ENCODE peak calls at places on chromosome 3, in four cellular contexts. Z is GM12878, R is A549, E is SK-N-SH. N is an unnamed sample.

GRCh38 chr3:89312141-89312540 is 204.7 kb downstream of the EPHA3 start:
- DNase-seq in Z (no peak), R (no peak), E (no peak), N (no peak)

GRCh38 chr3:69930564-69930963 is 69.0 kb upstream of the SAMMSON start:
- DNase-seq in Z (no peak), R (no peak), E (no peak), N (no peak)

GRCh38 chr3:100270218-100270588 is 9.4 kb downstream of the TBC1D23 start:
- DNase-seq in Z (no peak), R (no peak), E (no peak), N (no peak)

GRCh38 chr3:183537295-183537730 is 18.2 kb downstream of the KLHL6 start:
- DNase-seq in Z (no peak), R (no peak), E (no peak), N (no peak)

GRCh38 chr3:104108522-104108921 is 1258.2 kb upstream of the ALCAM start:
- DNase-seq in Z (no peak), R (no peak), E (no peak), N (no peak)

GRCh38 chr3:105957722-105958121 is 88.9 kb upstream of the CBLB start:
- DNase-seq in Z (no peak), R (no peak), E (no peak), N (no peak)

GRCh38 chr3:51710631-51711351 is 3.9 kb downstream of the GRM2 start:
- DNase-seq in Z (no peak), R (peak), E (peak), N (no peak)

GRCh38 chr3:46845397-46845859 is 17.8 kb downstream of the MYL3 start:
- DNase-seq in Z (no peak), R (no peak), E (peak), N (no peak)

GRCh38 chr3:120555661-120556509 is 40.3 kb upstream of the NDUFB4 start:
- DNase-seq in Z (no peak), R (no peak), E (no peak), N (no peak)

GRCh38 chr3:131903988-131904415 is 130.8 kb downstream of the CPNE4 start:
- DNase-seq in Z (no peak), R (peak), E (no peak), N (no peak)

GRCh38 chr3:85360742-85361387 is 402.1 kb downstream of the CADM2 start:
- DNase-seq in Z (peak), R (peak), E (peak), N (peak)

GRCh38 chr3:31197941-31198340 is 303.5 kb upstream of the GADL1 start:
- DNase-seq in Z (no peak), R (no peak), E (no peak), N (no peak)

GRCh38 chr3:64038252-64038651 is 15.0 kb upstream of the PSMD6 start:
- DNase-seq in Z (no peak), R (no peak), E (no peak), N (no peak)

GRCh38 chr3:194320744-194321243 is 30.3 kb downstream of the CPN2 start:
- DNase-seq in Z (no peak), R (no peak), E (no peak), N (no peak)

GRCh38 chr3:166362698-166363097 is 525.5 kb upstream of the BCHE start:
- DNase-seq in Z (no peak), R (no peak), E (no peak), N (no peak)

GRCh38 chr3:95923496-95924210 is 890.7 kb upstream of the EPHA6 start:
- DNase-seq in Z (no peak), R (peak), E (no peak), N (no peak)

GRCh38 chr3:142819214-142819613 is 69.7 kb downstream of the PCOLCE2 start:
- DNase-seq in Z (no peak), R (no peak), E (no peak), N (no peak)

GRCh38 chr3:158110658-158111018 is 749 bp downstream of the RSRC1 start:
- DNase-seq in Z (no peak), R (no peak), E (no peak), N (no peak)

GRCh38 chr3:59084598-59084997 is 34.8 kb upstream of the CFAP20DC start:
- DNase-seq in Z (no peak), R (no peak), E (no peak), N (no peak)

GRCh38 chr3:193554790-193555189 is at the start of gene ATP13A4:
- DNase-seq in Z (no peak), R (no peak), E (no peak), N (no peak)

GRCh38 chr3:149296972-149297371 is 36.5 kb downstream of the TM4SF18 start:
- DNase-seq in Z (no peak), R (no peak), E (no peak), N (no peak)

DNA sequence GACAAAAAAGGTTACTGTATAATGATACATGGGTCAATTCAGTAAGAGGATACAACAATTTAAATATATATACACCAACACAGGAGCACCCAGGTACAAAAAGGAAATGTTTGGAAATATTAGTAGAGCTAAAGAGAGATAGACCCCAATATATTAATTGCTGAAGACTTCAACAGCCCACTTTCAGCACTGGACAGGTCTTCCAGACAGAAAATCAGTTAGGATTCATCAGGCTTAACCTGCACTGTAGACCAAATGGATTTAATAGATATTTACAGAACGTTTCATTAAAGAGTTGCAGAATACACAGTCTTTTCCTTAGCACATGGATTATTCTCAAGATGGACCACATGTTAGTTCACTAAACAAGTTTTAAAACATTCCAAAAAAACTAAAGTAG is 845.9 kb upstream of the GBE1 start:
- DNase-seq in Z (no peak), R (no peak), E (no peak), N (no peak)
- TF ChIP-seq REST in Z (no peak), R (no peak), E (no peak), N (no peak)

GRCh38 chr3:136819784-136820640 is 1.1 kb downstream of the SLC35G2 start:
- DNase-seq in Z (no peak), R (peak), E (peak), N (peak)
- TF ChIP-seq REST in Z (peak), R (peak), E (peak), N (peak)

GRCh38 chr3:25558106-25558505 is 106.6 kb downstream of the TOP2B start:
- DNase-seq in Z (no peak), R (no peak), E (no peak), N (no peak)
- TF ChIP-seq REST in Z (no peak), R (no peak), E (no peak), N (no peak)

GRCh38 chr3:197420566-197420965 is 122.2 kb upstream of the DLG1 start:
- DNase-seq in Z (no peak), R (no peak), E (no peak), N (no peak)

GRCh38 chr3:197420115-197420514 is 121.7 kb upstream of the DLG1 start:
- DNase-seq in Z (no peak), R (no peak), E (no peak), N (no peak)

GRCh38 chr3:197419696-197420095 is 121.3 kb upstream of the DLG1 start:
- DNase-seq in Z (no peak), R (no peak), E (no peak), N (no peak)

GRCh38 chr3:197417896-197418618 is 119.6 kb upstream of the DLG1 start:
- DNase-seq in Z (no peak), R (no peak), E (no peak), N (no peak)

GRCh38 chr3:197417451-197417850 is 119.0 kb upstream of the DLG1 start:
- DNase-seq in Z (no peak), R (no peak), E (no peak), N (no peak)
- TF ChIP-seq REST in Z (no peak), R (no peak), E (no peak), N (no peak)

GRCh38 chr3:188712257-188712924 is 459.4 kb upstream of the TPRG1 start:
- DNase-seq in Z (no peak), R (peak), E (no peak), N (no peak)
- TF ChIP-seq REST in Z (no peak), R (no peak), E (no peak), N (no peak)

DNA sequence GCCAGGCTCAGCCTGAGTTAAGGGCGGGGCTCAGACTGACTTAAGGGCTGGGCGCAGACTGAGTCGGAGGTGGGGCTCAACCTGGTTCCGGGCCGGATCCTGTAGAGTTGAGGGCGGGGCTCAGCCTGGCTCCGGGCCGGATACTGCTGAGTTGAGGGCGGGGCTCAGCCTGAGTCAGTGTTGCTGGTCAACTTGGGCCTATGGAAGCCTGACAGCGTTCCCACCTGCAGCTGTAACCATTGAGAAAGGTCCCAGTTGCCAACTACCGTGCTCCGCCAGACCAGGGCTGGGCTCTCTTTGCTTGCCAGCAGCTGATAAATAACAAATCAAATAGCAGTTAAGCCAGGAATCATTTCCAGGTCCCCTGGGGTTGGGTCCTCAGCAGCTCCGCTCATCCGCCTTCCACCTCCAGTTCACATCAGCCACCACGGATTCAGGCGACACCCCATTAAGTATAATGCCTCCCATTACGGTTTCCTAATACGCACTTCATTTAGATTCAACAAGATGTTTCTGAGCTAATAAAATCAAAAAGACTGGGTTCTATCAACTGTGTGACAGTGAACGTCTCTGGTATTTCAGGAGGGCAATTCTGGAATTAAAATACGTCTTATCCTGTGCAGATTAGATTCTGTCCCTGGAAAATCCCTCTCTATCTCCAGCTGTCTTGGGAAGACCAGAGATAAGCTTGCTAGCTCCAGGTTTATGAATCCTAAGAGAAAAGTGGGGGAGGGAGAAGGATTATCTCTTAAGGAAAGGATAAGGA is 7.3 kb downstream of the GRIP2 start:
- DNase-seq in Z (no peak), R (no peak), E (peak), N (no peak)
- TF ChIP-seq REST in Z (no peak), R (no peak), E (no peak), N (no peak)

GRCh38 chr3:107760141-107760540 is 237.4 kb downstream of the BBX start:
- DNase-seq in Z (no peak), R (no peak), E (no peak), N (no peak)
- TF ChIP-seq REST in Z (no peak), R (no peak), E (no peak), N (no peak)

GRCh38 chr3:14138878-14139659 is 14.2 kb downstream of the TMEM43 start:
- DNase-seq in Z (no peak), R (no peak), E (no peak), N (no peak)

GRCh38 chr3:14139771-14140170 is 14.9 kb downstream of the TMEM43 start:
- DNase-seq in Z (no peak), R (no peak), E (no peak), N (no peak)

GRCh38 chr3:14137445-14137844 is 12.6 kb downstream of the TMEM43 start:
- DNase-seq in Z (no peak), R (no peak), E (no peak), N (no peak)

GRCh38 chr3:14137004-14137403 is 12.2 kb downstream of the TMEM43 start:
- DNase-seq in Z (no peak), R (no peak), E (no peak), N (no peak)

DNA sequence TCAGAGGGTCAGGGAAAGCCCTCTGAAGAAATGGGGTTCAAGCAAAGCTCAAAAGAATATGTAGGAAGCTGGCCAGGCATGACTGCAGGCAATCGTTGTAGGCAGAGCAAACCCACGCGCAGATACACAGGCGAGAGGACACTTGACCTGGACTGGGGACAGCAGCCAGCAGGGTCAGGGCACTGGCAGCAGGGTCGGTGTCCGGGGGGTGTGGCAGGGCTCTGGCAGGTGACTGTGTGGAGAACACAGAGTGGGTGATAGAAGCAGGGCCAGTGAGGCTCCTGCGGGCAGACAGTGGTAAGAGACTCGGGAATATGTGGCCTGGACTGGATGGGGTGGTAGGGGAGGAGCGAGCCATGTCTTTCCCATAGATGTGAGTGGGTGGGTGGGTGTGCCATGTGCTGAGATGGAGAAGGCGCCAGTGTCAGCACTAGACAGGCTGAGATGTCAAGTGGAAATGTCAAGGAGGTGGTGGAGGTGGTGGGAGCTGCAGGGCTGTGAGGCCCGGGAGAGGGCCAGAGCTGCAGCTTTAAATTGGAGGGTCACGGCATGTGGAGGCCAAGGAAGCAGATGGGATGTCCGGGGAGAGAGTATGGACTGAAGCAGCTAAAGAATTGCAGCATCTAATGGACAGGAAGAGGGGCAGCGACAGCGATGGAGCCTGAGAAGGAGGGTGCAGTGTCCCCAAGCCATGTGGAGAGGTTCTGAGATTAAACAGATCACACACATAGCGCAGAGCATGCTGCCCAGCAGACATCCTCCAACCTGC is 13.4 kb downstream of the TMEM43 start:
- DNase-seq in Z (no peak), R (no peak), E (no peak), N (no peak)
- TF ChIP-seq REST in Z (no peak), R (no peak), E (no peak), N (no peak)

DNA sequence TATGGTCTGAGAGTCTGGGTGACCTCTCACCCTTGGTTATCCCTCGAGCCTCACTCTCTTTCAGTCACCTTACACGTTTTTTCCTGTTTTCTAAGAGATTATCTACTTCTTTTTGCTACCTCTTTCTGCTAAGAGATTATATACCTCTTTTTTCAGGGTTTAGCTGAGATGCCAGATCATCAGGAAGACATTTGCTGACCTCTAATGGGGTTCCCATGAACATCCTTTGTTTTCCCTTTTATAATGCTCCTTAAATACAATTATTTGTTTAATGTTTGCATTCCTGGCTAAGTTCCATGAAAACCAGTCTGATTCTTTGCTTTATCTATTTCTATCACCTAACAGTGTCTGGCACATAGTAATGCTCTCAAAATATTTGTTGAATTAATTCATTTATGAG is 39.6 kb downstream of the LEKR1 start:
- DNase-seq in Z (no peak), R (no peak), E (no peak), N (no peak)
- TF ChIP-seq REST in Z (no peak), R (no peak), E (no peak), N (no peak)

GRCh38 chr3:98782826-98783500 is 19.8 kb downstream of the ST3GAL6 start:
- DNase-seq in Z (no peak), R (no peak), E (no peak), N (no peak)
- TF ChIP-seq REST in Z (no peak), R (no peak), E (no peak), N (no peak)

N was measured in Panc1.